ENCODE peak calls at places on chromosomes 6 and 20, in ten cellular contexts. V is psoas muscle; L is body of pancreas; M is SK-N-SH; D is CD8-positive, alpha-beta memory T cell; R is HAP-1; J is PC-9; A is WERI-Rb-1; C is PC-3; N is effector memory CD4-positive, alpha-beta T cell. Q is an unnamed sample.

GRCh38 chr6:154166140-154166539 is 127.1 kb downstream of the OPRM1 start:
- DNase-seq in V (no peak), L (no peak), M (no peak), D (no peak), R (no peak), J (no peak), A (no peak), C (peak; percentile 47), N (no peak), Q (no peak)

GRCh38 chr6:158972241-158973233 is 27.5 kb downstream of the RSPH3 start:
- DNase-seq in V (no peak), L (no peak), M (peak; percentile 47), D (no peak), R (peak; percentile 81), J (peak; percentile 60), A (no peak), C (peak; percentile 75), N (no peak), Q (no peak)

GRCh38 chr6:75230484-75231325 is 12.9 kb downstream of the COX7A2 start:
- DNase-seq in V (no peak), L (peak; percentile 54), M (peak; percentile 36), D (no peak), R (peak; percentile 35), J (no peak), A (peak; percentile 41), C (peak; percentile 51), N (no peak), Q (peak; percentile 62)

GRCh38 chr6:127475135-127475822 is 16.1 kb upstream of the KIAA0408 start:
- DNase-seq in V (peak; percentile 45), L (no peak), M (no peak), D (peak; percentile 44), R (no peak), J (no peak), A (no peak), C (no peak), N (no peak), Q (no peak)

GRCh38 chr6:66508433-66508832 is 801.4 kb upstream of the EYS start:
- DNase-seq in V (no peak), L (no peak), M (no peak), D (no peak), R (no peak), J (no peak), A (no peak), C (peak; percentile 38), N (no peak), Q (no peak)

GRCh38 chr6:42217165-42217522 is 517 bp downstream of the MRPS10 start:
- DNase-seq in V (no peak), L (no peak), M (no peak), D (no peak), R (peak; percentile 22), J (no peak), A (no peak), C (no peak), N (no peak), Q (no peak)

GRCh38 chr20:38243617-38244016 is 16.9 kb downstream of the KIAA1755 start:
- DNase-seq in V (no peak), L (no peak), M (no peak), D (no peak), R (no peak), J (peak; percentile 22), A (no peak), C (no peak), N (no peak), Q (no peak)

GRCh38 chr6:45930419-45931059 is 85.1 kb downstream of the CLIC5 start:
- DNase-seq in V (peak; percentile 82), L (peak; percentile 79), M (peak; percentile 62), D (peak; percentile 63), R (peak; percentile 34), J (no peak), A (peak; percentile 89), C (peak; percentile 82), N (peak; percentile 11), Q (peak; percentile 97)

GRCh38 chr6:164827537-164827936 is 481.9 kb downstream of the C6orf118 start:
- DNase-seq in V (no peak), L (no peak), M (no peak), D (no peak), R (no peak), J (no peak), A (no peak), C (peak; percentile 44), N (no peak), Q (no peak)

GRCh38 chr6:164826831-164827468 is 482.5 kb downstream of the C6orf118 start:
- DNase-seq in V (no peak), L (no peak), M (no peak), D (no peak), R (no peak), J (no peak), A (no peak), C (peak; percentile 5), N (no peak), Q (no peak)

DNA sequence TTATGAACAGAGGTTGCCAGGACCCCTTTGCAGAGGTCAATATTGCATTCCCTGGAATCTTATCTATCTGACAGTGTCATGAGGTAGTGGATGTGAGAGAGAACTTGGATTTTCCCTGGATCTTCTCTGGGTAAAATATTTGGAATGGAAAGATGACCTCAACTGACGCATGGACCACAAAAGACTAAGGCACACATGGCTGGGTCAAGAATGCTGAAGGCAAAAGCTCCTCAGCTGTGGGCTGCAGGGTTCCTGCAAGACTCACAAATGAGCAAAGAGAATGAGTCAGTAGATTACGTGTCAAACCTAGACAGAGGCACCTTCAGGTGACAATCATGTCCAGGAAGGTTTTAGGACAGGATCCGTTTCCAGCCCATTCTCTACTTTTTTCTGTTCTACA is 484.0 kb downstream of the C6orf118 start:
- DNase-seq in V (no peak), L (no peak), M (no peak), D (no peak), R (no peak), J (no peak), A (no peak), C (peak; percentile 23), N (no peak), Q (no peak)
- H3K9me3 ChIP-seq in V (no peaks in the 10 kb centered on the region), L (no peaks in the 10 kb centered on the region), M (peaks cover 10% of the 10 kb centered on the region), D (no peaks in the 10 kb centered on the region), R (no peaks in the 10 kb centered on the region), J (no peaks in the 10 kb centered on the region), A (no peaks in the 10 kb centered on the region), C (no peaks in the 10 kb centered on the region), N (no peaks in the 10 kb centered on the region), Q (no peaks in the 10 kb centered on the region)

DNA sequence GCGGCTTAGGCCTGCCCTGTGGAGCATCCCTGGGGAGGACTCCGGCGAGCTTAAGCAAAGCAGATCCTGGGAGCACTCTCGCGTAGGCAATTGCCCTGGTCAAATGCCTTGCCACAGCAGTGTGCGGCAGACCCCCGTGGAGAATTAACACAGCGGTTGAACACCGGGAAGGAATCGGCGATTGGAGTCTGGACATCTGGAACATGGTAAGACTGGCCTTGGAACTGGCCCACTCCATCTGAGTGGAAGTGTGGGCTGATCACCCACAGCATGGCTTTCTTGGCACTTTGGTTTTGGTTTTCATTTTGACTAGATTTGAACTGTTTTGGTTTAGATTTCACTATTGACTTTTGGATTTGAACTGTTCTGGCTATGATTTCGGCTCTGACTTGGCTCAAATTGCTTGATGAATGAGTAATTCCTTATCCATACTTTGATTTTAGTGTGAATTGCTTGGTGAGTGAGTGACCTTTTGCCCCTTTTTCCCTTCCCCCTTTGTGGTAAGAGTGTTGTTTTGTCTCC is 300.7 kb downstream of the RNGTT start:
- DNase-seq in V (no peak), L (no peak), M (no peak), D (no peak), R (no peak), J (no peak), A (no peak), C (no peak), N (no peak), Q (no peak)
- H3K9me3 ChIP-seq in V (peaks cover 3% of the 10 kb centered on the region), L (no peaks in the 10 kb centered on the region), M (no peaks in the 10 kb centered on the region), D (no peaks in the 10 kb centered on the region), R (peaks cover 4% of the 10 kb centered on the region), J (no peaks in the 10 kb centered on the region), A (peaks cover 2% of the 10 kb centered on the region), C (no peaks in the 10 kb centered on the region), N (peaks cover 3% of the 10 kb centered on the region), Q (peaks cover 3% of the 10 kb centered on the region)

GRCh38 chr6:166420351-166420750 is 37.6 kb upstream of the MPC1 start:
- DNase-seq in V (peak; percentile 7), L (no peak), M (no peak), D (peak; percentile 11), R (no peak), J (no peak), A (no peak), C (peak; percentile 55), N (no peak), Q (no peak)

GRCh38 chr6:166424431-166424830 is 41.7 kb upstream of the MPC1 start:
- DNase-seq in V (no peak), L (no peak), M (no peak), D (peak; percentile 16), R (no peak), J (no peak), A (no peak), C (no peak), N (no peak), Q (no peak)

GRCh38 chr6:166423781-166424180 is 41.0 kb upstream of the MPC1 start:
- DNase-seq in V (no peak), L (no peak), M (no peak), D (no peak), R (no peak), J (no peak), A (no peak), C (no peak), N (no peak), Q (no peak)

GRCh38 chr6:166423051-166423745 is 40.5 kb upstream of the MPC1 start:
- DNase-seq in V (no peak), L (no peak), M (no peak), D (peak; percentile 24), R (no peak), J (no peak), A (no peak), C (no peak), N (no peak), Q (no peak)

DNA sequence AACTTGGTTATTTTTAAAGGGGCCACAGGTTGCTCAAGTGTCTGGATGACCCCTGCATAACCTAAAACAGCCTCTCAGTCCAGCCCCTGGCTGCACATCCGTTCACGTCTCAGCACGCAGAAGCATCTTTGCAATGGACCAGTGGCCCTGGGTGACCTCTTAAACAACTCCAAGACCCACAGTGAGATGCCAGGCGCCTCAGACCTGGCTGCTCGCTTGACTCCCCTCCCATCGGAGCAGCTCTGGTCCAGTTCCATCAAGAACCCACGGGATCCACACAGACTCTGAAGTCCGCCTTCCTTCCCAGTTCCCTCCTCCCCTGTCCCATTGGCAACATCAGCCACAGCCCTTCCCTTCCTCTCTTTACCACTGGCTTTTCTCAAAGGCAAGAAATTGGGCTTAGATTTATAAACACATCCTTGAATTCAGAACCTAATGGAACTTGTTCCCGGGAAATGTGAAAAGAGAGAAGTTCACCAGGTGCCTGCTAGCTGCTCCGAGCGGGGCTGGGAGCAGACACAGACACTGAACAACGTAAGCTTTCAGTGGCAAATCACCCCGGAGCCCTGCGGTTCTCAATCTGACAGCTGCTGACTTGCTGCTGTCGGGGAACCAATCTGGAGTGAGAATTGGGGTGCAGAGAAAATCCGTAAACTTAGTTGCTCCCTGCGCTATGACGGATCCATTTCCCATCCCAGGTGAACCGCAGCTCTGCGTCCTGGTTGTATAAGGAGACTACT is 39.6 kb upstream of the MPC1 start:
- DNase-seq in V (no peak), L (no peak), M (no peak), D (peak; percentile 27), R (no peak), J (no peak), A (no peak), C (no peak), N (no peak), Q (no peak)
- H3K9me3 ChIP-seq in V (no peaks in the 10 kb centered on the region), L (no peaks in the 10 kb centered on the region), M (no peaks in the 10 kb centered on the region), D (no peaks in the 10 kb centered on the region), R (no peaks in the 10 kb centered on the region), J (no peaks in the 10 kb centered on the region), A (no peaks in the 10 kb centered on the region), C (no peaks in the 10 kb centered on the region), N (no peaks in the 10 kb centered on the region), Q (no peaks in the 10 kb centered on the region)

GRCh38 chr6:27448456-27448855 is 24.4 kb downstream of the ZNF184 start:
- DNase-seq in V (no peak), L (no peak), M (no peak), D (no peak), R (no peak), J (no peak), A (no peak), C (no peak), N (no peak), Q (no peak)

GRCh38 chr6:27451660-27452390 is 21.1 kb downstream of the ZNF184 start:
- DNase-seq in V (no peak), L (no peak), M (no peak), D (no peak), R (no peak), J (no peak), A (no peak), C (no peak), N (no peak), Q (peak; percentile 1)

DNA sequence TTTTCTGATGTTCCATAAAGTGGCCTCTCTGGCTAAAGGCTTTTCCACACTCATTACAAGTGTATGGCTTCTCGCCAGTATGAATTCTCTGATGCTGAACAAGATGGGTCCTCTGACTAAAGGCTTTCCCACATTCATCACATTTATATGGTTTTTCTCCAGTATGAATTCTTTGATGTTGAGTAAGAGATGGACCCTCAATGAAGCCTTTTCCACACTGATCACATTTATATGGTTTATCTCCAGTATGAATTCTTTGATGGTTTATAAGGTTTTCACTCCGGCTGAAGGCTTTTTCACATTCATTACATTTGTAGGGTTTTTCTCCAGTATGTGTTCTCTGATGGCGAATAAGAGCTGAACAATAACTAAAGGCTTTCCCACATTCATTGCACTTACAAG is 20.4 kb downstream of the ZNF184 start:
- DNase-seq in V (no peak), L (no peak), M (no peak), D (no peak), R (no peak), J (no peak), A (no peak), C (peak; percentile 5), N (no peak), Q (no peak)
- H3K9me3 ChIP-seq in V (peaks cover 90% of the 10 kb centered on the region), L (no peaks in the 10 kb centered on the region), M (peaks cover 60% of the 10 kb centered on the region), D (peaks cover 82% of the 10 kb centered on the region), R (peaks cover 30% of the 10 kb centered on the region), J (peaks cover 86% of the 10 kb centered on the region), A (peaks cover 60% of the 10 kb centered on the region), C (peaks cover 96% of the 10 kb centered on the region), N (peaks cover 68% of the 10 kb centered on the region), Q (peaks cover 43% of the 10 kb centered on the region)

Q was measured in SJSA1.